ENCODE peak calls at places on chromosomes 1 and 21, in five cellular contexts. U is stimulated activated CD4-positive, alpha-beta T cell treated with anti-CD3 and anti-CD28 coated beads, Interleukin-2, amount 100 ng/mL, for 48 hours; C is T-helper 9 cell; N is naive thymus-derived CD8-positive, alpha-beta T cell; O is activated T-helper 9 cell treated with anti-CD3 and anti-CD28 coated beads, Interleukin-2, amount 50 U/mL, for 16 hours. I is an unnamed sample.

GRCh38 chr1:45753248-45754037 is 3.0 kb upstream of the IPP start:
- DNase-seq in U (no peak), C (no peak), N (no peak), O (no peak), I (no peak)

GRCh38 chr21:45983981-45984551 is 2.5 kb downstream of the COL6A1 start:
- DNase-seq in U (no peak), C (no peak), N (no peak), O (no peak), I (no peak)

GRCh38 chr1:226135059-226135651 is 51.4 kb downstream of the ACBD3 start:
- DNase-seq in U (no peak), C (no peak), N (no peak), O (no peak), I (no peak)

GRCh38 chr21:41726970-41727783 is 39.7 kb downstream of the RIPK4 start:
- DNase-seq in U (no peak), C (no peak), N (no peak), O (no peak), I (no peak)

GRCh38 chr1:81174811-81175476 is 625.8 kb upstream of the ADGRL2 start:
- DNase-seq in U (no peak), C (no peak), N (no peak), O (no peak), I (no peak)

GRCh38 chr1:111758373-111758772 is 2.7 kb downstream of the DDX20 start:
- DNase-seq in U (no peak), C (no peak), N (no peak), O (no peak), I (no peak)

GRCh38 chr1:172758242-172758641 is 99.3 kb downstream of the FASLG start:
- DNase-seq in U (no peak), C (no peak), N (no peak), O (no peak), I (no peak)

GRCh38 chr1:202276920-202277319 is 64.8 kb downstream of the UBE2T start:
- DNase-seq in U (no peak), C (no peak), N (no peak), O (no peak), I (no peak)

GRCh38 chr1:11340248-11340632 is 67.2 kb downstream of the UBIAD1 start:
- DNase-seq in U (no peak), C (no peak), N (no peak), O (no peak), I (no peak)

GRCh38 chr1:244112646-244113045 is 61.6 kb downstream of the ZBTB18 start:
- DNase-seq in U (no peak), C (no peak), N (no peak), O (no peak), I (no peak)

GRCh38 chr1:158055854-158056253 is 62.4 kb downstream of the KIRREL1 start:
- DNase-seq in U (no peak), C (no peak), N (no peak), O (no peak), I (no peak)

GRCh38 chr1:39761016-39761415 is 10.1 kb downstream of the OXCT2 start:
- DNase-seq in U (no peak), C (no peak), N (no peak), O (no peak), I (no peak)

GRCh38 chr21:22342855-22343254 is 1344.6 kb downstream of the NCAM2 start:
- DNase-seq in U (no peak), C (no peak), N (no peak), O (no peak), I (no peak)

GRCh38 chr1:172727956-172728603 is 69.2 kb downstream of the FASLG start:
- DNase-seq in U (peak; percentile 36), C (no peak), N (no peak), O (peak; percentile 23), I (peak; percentile 55)

GRCh38 chr1:41498809-41499208 is 14.3 kb upstream of the EDN2 start:
- DNase-seq in U (no peak), C (no peak), N (no peak), O (no peak), I (no peak)

GRCh38 chr1:32014199-32014936 is 700 bp downstream of the KHDRBS1 start:
- DNase-seq in U (peak; percentile 33), C (peak; percentile 13), N (peak; percentile 26), O (peak; percentile 18), I (no peak)

GRCh38 chr21:45427331-45428271 is 22.6 kb downstream of the COL18A1 start:
- DNase-seq in U (no peak), C (no peak), N (no peak), O (no peak), I (peak; percentile 48)

GRCh38 chr1:29152046-29152805 is 28.5 kb upstream of the TMEM200B start:
- DNase-seq in U (no peak), C (no peak), N (no peak), O (no peak), I (no peak)

GRCh38 chr1:20903452-20903851 is 116.3 kb upstream of the HP1BP3 start:
- DNase-seq in U (no peak), C (no peak), N (no peak), O (no peak), I (no peak)

GRCh38 chr1:175005085-175005783 is 5.5 kb downstream of the CACYBP start:
- DNase-seq in U (no peak), C (no peak), N (no peak), O (no peak), I (no peak)

GRCh38 chr1:208132287-208132882 is 111.8 kb downstream of the PLXNA2 start:
- DNase-seq in U (peak; percentile 61), C (peak; percentile 31), N (peak; percentile 44), O (no peak), I (peak; percentile 72)

GRCh38 chr1:46341222-46342083 is 846 bp downstream of the NSUN4 start:
- DNase-seq in U (no peak), C (no peak), N (no peak), O (no peak), I (no peak)

GRCh38 chr1:184210048-184210447 is 158.5 kb downstream of the TSEN15 start:
- DNase-seq in U (no peak), C (no peak), N (no peak), O (no peak), I (no peak)

GRCh38 chr1:55645286-55645685 is 430.1 kb upstream of the USP24 start:
- DNase-seq in U (no peak), C (no peak), N (no peak), O (no peak), I (no peak)

I was measured in iPS DF 6.9.